ENCODE peak calls at places on chromosomes 6 and 20, in eight cellular contexts. I is ovary, K is lung, E is AG04449, Q is lower leg skin, Y is breast epithelium, M is adrenal gland, G is mammary epithelial cell. S is an unnamed sample.

GRCh38 chr6:115894426-115894992 is 166.2 kb downstream of the FRK start:
- DNase-seq in I (no peak), K (no peak), E (no peak), Q (no peak), Y (no peak), M (no peak), G (no peak), S (no peak)

GRCh38 chr6:13522639-13523038 is 35.2 kb upstream of the GFOD1 start:
- DNase-seq in I (no peak), K (no peak), E (no peak), Q (no peak), Y (no peak), M (no peak), G (peak; percentile 53), S (no peak)

GRCh38 chr20:3235661-3236324 is 3.2 kb downstream of the SLC4A11 start:
- DNase-seq in I (no peak), K (no peak), E (no peak), Q (no peak), Y (no peak), M (no peak), G (peak; percentile 73), S (peak; percentile 5)

GRCh38 chr6:140858381-140858971 is 1274.2 kb upstream of the GJE1 start:
- DNase-seq in I (no peak), K (no peak), E (no peak), Q (no peak), Y (no peak), M (no peak), G (peak; percentile 67), S (no peak)

GRCh38 chr6:39892490-39893129 is 41.7 kb downstream of the MOCS1 start:
- DNase-seq in I (peak; percentile 73), K (peak; percentile 67), E (peak; percentile 10), Q (no peak), Y (no peak), M (peak; percentile 80), G (peak; percentile 17), S (no peak)

GRCh38 chr6:168555618-168556273 is 114.8 kb downstream of the SMOC2 start:
- DNase-seq in I (no peak), K (no peak), E (no peak), Q (no peak), Y (no peak), M (no peak), G (no peak), S (no peak)

GRCh38 chr20:52242237-52243230 is 51.0 kb upstream of the ZFP64 start:
- DNase-seq in I (no peak), K (no peak), E (no peak), Q (no peak), Y (no peak), M (no peak), G (no peak), S (no peak)

GRCh38 chr6:9914951-9915350 is 499.9 kb downstream of the TFAP2A start:
- DNase-seq in I (no peak), K (no peak), E (no peak), Q (no peak), Y (no peak), M (no peak), G (no peak), S (no peak)

GRCh38 chr20:21767739-21768223 is 62.3 kb downstream of the PAX1 start:
- DNase-seq in I (no peak), K (no peak), E (no peak), Q (no peak), Y (peak; percentile 55), M (peak; percentile 66), G (no peak), S (no peak)

GRCh38 chr6:154615483-154616025 is 105.1 kb upstream of the CNKSR3 start:
- DNase-seq in I (peak; percentile 43), K (peak; percentile 58), E (no peak), Q (peak; percentile 39), Y (peak; percentile 82), M (peak; percentile 49), G (peak; percentile 86), S (no peak)

GRCh38 chr6:56899311-56899710 is 55.6 kb upstream of the BEND6 start:
- DNase-seq in I (no peak), K (no peak), E (no peak), Q (no peak), Y (no peak), M (no peak), G (no peak), S (no peak)

GRCh38 chr6:118283759-118284158 is 264.3 kb upstream of the PLN start:
- DNase-seq in I (peak; percentile 28), K (peak; percentile 47), E (no peak), Q (no peak), Y (no peak), M (peak; percentile 70), G (peak; percentile 56), S (peak; percentile 16)

GRCh38 chr6:79671605-79672266 is 40.6 kb downstream of the SH3BGRL2 start:
- DNase-seq in I (peak; percentile 17), K (peak; percentile 79), E (no peak), Q (no peak), Y (peak; percentile 52), M (no peak), G (peak; percentile 73), S (no peak)

GRCh38 chr20:4341804-4342560 is 326.6 kb upstream of the RNF24 start:
- DNase-seq in I (no peak), K (no peak), E (peak; percentile 42), Q (no peak), Y (no peak), M (no peak), G (peak; percentile 83), S (no peak)

GRCh38 chr6:111731404-111732195 is 125.9 kb upstream of the TRAF3IP2 start:
- DNase-seq in I (no peak), K (no peak), E (no peak), Q (no peak), Y (no peak), M (no peak), G (no peak), S (no peak)

DNA sequence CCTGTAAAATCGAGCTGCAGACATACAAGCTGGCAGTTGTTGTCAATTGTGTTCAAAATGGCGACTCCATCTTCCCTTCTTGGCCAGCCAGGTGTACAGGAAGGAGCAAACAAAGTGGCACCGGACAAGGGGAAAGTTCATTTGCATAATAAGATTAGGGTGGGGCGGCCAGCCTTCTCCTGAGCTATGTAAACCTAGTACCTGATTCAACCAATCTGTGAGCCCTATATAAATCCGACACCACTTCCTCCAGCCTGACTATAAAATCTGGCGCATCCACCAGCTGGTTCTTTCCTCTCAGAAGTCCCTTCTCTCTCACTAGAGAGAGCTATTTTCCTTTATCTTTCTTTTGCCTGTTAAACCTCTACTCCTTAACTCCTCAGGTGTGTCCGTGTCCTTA is 8.1 kb upstream of the HBS1L start:
- DNase-seq in I (no peak), K (no peak), E (no peak), Q (no peak), Y (no peak), M (no peak), G (no peak), S (no peak)
- TF ChIP-seq CTCF in I (no peak), K (no peak), E (no peak), Q (no peak), Y (no peak), M (no peak), G (no peak), S (no peak)

GRCh38 chr6:135145509-135145865 is 35.6 kb upstream of the MYB start:
- DNase-seq in I (no peak), K (no peak), E (no peak), Q (no peak), Y (no peak), M (no peak), G (no peak), S (no peak)
- H3K4me3 ChIP-seq in I (no peak overlapping the region), K (no peak overlapping the region), E (no peak overlapping the region), Q (no peak overlapping the region), Y (no peak overlapping the region), M (no peak overlapping the region), G (no peak overlapping the region), S (peak overlapping the region; percentile 5)

DNA sequence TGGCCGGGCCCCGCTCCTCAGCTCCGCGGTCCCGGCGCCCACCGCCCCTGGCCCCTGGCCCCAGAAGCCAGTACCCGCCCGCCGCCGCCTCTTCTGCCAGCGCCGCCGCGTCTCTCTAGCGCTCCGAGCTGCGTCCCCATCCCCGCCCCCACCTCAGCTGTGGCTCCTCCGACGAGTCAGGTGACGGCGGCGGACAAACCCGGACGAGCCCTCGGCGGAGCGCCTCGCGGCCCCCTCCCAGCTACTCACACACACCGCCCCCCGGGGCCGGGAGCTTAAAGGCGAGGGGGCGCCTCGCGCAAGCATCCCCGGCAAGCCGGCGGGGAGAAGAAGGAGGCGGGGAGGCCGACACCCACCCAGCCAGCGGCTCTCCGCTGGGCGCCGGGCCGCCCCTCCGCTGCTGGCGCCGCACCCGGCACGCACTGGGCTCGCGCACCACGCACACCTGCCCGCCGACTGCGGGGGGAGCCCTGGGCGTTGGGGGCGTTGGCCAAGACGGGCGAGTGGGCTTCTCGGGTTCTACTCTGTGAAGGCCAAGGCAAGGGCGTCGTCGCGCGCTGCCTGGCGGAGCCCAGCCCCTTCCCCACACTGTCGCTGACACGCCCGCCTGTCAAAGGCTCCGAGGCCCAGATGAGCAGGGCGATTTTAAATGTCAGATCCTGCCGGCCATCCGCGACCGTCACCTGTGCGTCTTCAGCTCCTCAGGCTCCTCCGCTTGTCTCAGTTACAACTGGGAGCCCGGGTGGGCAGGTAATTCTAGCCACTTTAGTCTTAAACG is at the start of gene SNAP91:
- DNase-seq in I (peak; percentile 57), K (no peak), E (no peak), Q (no peak), Y (no peak), M (peak; percentile 23), G (no peak), S (no peak)
- TF ChIP-seq CTCF in I (no peak), K (no peak), E (no peak), Q (no peak), Y (no peak), M (no peak), G (no peak), S (no peak)

GRCh38 chr6:165660881-165661415 is 2.1 kb downstream of the PDE10A start:
- DNase-seq in I (peak; percentile 30), K (no peak), E (no peak), Q (no peak), Y (no peak), M (no peak), G (no peak), S (no peak)

GRCh38 chr6:165661416-165662001 is 1.5 kb downstream of the PDE10A start:
- DNase-seq in I (peak; percentile 29), K (no peak), E (no peak), Q (no peak), Y (no peak), M (no peak), G (no peak), S (no peak)

GRCh38 chr6:165663283-165663735 is 268 bp upstream of the PDE10A start:
- DNase-seq in I (peak; percentile 67), K (no peak), E (no peak), Q (no peak), Y (no peak), M (peak; percentile 63), G (peak; percentile 12), S (no peak)

GRCh38 chr6:165662671-165663282 is at the start of gene PDE10A:
- DNase-seq in I (peak; percentile 52), K (no peak), E (no peak), Q (no peak), Y (no peak), M (peak; percentile 38), G (peak; percentile 3), S (no peak)

DNA sequence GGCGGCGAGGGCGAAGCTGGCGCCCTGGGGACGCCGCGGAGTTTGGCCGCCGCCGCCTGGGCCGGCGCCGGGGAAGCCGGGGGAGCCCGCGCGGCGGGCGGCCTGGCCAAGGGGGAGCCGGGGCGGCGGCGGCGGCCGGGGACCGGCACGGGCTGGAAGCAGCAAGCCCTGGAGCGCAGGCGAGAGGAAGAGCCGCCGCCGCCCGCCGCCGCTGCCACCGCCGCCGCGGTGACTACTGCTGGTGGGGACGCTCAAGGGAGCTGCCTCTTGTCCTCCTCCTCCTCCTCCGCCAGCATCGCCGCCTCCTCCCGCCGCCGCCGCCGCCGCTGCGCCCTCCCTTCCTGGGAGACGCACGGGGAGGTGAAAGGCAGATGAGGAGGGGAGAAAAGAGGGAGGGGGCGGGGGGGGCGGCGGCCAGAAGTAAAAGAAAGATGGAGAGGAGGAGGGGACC is 975 bp downstream of the PDE10A start:
- DNase-seq in I (peak; percentile 46), K (no peak), E (no peak), Q (no peak), Y (no peak), M (no peak), G (no peak), S (no peak)
- H3K4me3 ChIP-seq in I (peak overlapping the region; percentile 51), K (peak overlapping the region; percentile 53), E (no peak overlapping the region), Q (peak overlapping the region; percentile 39), Y (peak overlapping the region; percentile 80), M (no peak overlapping the region), G (no peak overlapping the region), S (no peak overlapping the region)

S was measured in GM12864.